ENCODE peak calls at places on chromosomes 3 and 15, in ten cellular contexts. Z is caudate nucleus, S is astrocyte, W is SK-N-SH, O is colonic mucosa, Q is substantia nigra, J is AG04450, M is GM12878, X is small intestine, C is coronary artery. F is an unnamed sample.

GRCh38 chr15:93614446-93615104 is 525.6 kb upstream of the RGMA start:
- DNase-seq in W (no peak), C (no peak), J (no peak), S (no peak), O (no peak), X (no peak), M (no peak), Q (no peak), Z (no peak), F (no peak)

GRCh38 chr3:43094851-43095250 is 11.0 kb downstream of the POMGNT2 start:
- DNase-seq in M (no peak), J (no peak), X (no peak), Z (no peak), S (no peak), O (no peak), Q (no peak), C (no peak), W (no peak), F (no peak)

GRCh38 chr3:10010546-10011465 is 15.4 kb upstream of the FANCD2 start:
- DNase-seq in J (peak; percentile 55), X (peak; percentile 94), O (peak; percentile 99), M (peak; percentile 37), S (peak; percentile 69), Q (peak; percentile 90), C (peak; percentile 97), Z (peak; percentile 88), W (peak; percentile 96), F (peak; percentile 99)

GRCh38 chr3:58628823-58629562 is 37.6 kb downstream of the FAM3D start:
- DNase-seq in X (peak; percentile 87), J (peak; percentile 95), M (no peak), S (peak; percentile 92), W (peak; percentile 33), O (peak; percentile 72), Q (no peak), Z (no peak), C (no peak), F (no peak)

GRCh38 chr3:62374375-62374876 is 1.1 kb upstream of the FEZF2 start:
- DNase-seq in Q (no peak), X (no peak), O (no peak), S (peak; percentile 10), J (no peak), Z (no peak), C (no peak), M (no peak), W (peak; percentile 27), F (no peak)

GRCh38 chr3:187718802-187719201 is 16.4 kb upstream of the RTP2 start:
- DNase-seq in W (no peak), O (no peak), C (no peak), M (no peak), J (no peak), X (no peak), S (no peak), Q (no peak), Z (no peak), F (peak; percentile 42)

GRCh38 chr3:118641608-118642007 is 393.0 kb downstream of the IGSF11 start:
- DNase-seq in Q (no peak), C (no peak), M (no peak), Z (peak; percentile 53), W (peak; percentile 75), S (no peak), O (no peak), J (no peak), X (no peak), F (no peak)

GRCh38 chr3:25594007-25594502 is 70.7 kb downstream of the TOP2B start:
- DNase-seq in S (peak; percentile 68), C (no peak), O (no peak), X (peak; percentile 34), W (peak; percentile 64), Z (no peak), Q (no peak), M (no peak), J (peak; percentile 71), F (no peak)

GRCh38 chr3:37861540-37862051 is at the start of gene CTDSPL:
- DNase-seq in Z (no peak), S (peak; percentile 16), Q (peak; percentile 42), W (peak; percentile 88), O (no peak), X (peak; percentile 71), M (no peak), J (no peak), C (peak; percentile 85), F (peak; percentile 64)

GRCh38 chr3:169901453-169901852 is 9.9 kb upstream of the SAMD7 start:
- DNase-seq in M (no peak), C (no peak), Q (no peak), S (no peak), Z (no peak), X (no peak), W (no peak), O (no peak), J (no peak), F (no peak)

GRCh38 chr3:140188285-140188684 is 253.3 kb downstream of the CLSTN2 start:
- DNase-seq in O (no peak), M (no peak), X (no peak), J (no peak), Q (no peak), Z (no peak), C (no peak), S (no peak), W (no peak), F (no peak)

GRCh38 chr3:110006913-110007312 is 669.6 kb upstream of the DPPA4 start:
- DNase-seq in S (no peak), M (no peak), Q (no peak), O (no peak), J (no peak), X (no peak), C (no peak), W (no peak), Z (no peak), F (no peak)

GRCh38 chr15:89745768-89746167 is 5.3 kb downstream of the MESP1 start:
- DNase-seq in Z (no peak), C (no peak), J (no peak), M (no peak), O (no peak), S (no peak), Q (no peak), W (no peak), X (no peak), F (no peak)

GRCh38 chr3:14343338-14344112 is 58.9 kb upstream of the SLC6A6 start:
- DNase-seq in W (no peak), C (no peak), M (no peak), O (no peak), X (no peak), S (no peak), J (no peak), Z (no peak), Q (no peak), F (no peak)

GRCh38 chr3:44442591-44443309 is 34.7 kb downstream of the ZNF445 start:
- DNase-seq in M (no peak), O (no peak), Q (no peak), X (no peak), C (peak; percentile 56), W (no peak), Z (no peak), S (no peak), J (no peak), F (no peak)

GRCh38 chr3:170413291-170413690 is 5.4 kb upstream of the CLDN11 start:
- DNase-seq in O (no peak), C (no peak), Z (no peak), Q (no peak), W (no peak), S (no peak), X (no peak), J (no peak), M (no peak), F (no peak)

GRCh38 chr3:129166579-129167332 is 5.9 kb upstream of the ISY1 start:
- DNase-seq in J (no peak), Z (no peak), O (no peak), C (no peak), M (no peak), S (no peak), X (no peak), W (no peak), Q (no peak), F (no peak)

GRCh38 chr15:76678766-76679165 is 226.4 kb downstream of the SCAPER start:
- DNase-seq in M (no peak), O (no peak), Z (no peak), Q (no peak), S (peak; percentile 34), W (no peak), X (no peak), J (no peak), C (no peak), F (no peak)

GRCh38 chr15:85116494-85116893 is 134.8 kb downstream of the PDE8A start:
- DNase-seq in S (no peak), M (no peak), Q (no peak), W (no peak), O (no peak), J (no peak), Z (no peak), C (no peak), X (no peak), F (no peak)
- H3K27ac ChIP-seq in S (no peak overlapping the region), M (peak overlapping the region; percentile 41), Q (peak overlapping the region; percentile 70), W (no peak overlapping the region), O (no peak overlapping the region), J (no peak overlapping the region), Z (peak overlapping the region; percentile 60), C (no peak overlapping the region), X (no peak overlapping the region), F (no peak overlapping the region)

DNA sequence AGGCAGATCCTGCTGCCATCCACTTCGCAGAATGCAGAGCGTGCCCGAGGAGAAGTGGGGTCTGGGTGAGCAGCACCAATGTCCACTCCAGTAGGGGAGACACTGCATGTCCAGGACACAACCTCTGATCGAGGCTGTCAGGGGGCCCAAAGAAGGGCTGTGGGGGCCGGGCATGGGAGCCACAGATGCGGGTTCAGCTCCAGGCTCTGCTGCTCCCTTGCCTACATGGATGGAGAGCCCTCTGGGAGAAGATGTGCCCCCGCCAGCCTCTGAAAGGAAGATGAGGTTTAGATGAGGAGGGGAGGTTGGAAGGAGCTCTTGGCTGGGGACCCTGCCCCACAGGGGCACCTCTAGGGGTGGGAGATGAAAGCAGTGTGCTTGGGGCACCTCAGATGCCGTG is 75.4 kb downstream of the KLF13 start:
- DNase-seq in S (no peak), X (no peak), C (no peak), J (no peak), O (no peak), Q (no peak), W (peak; percentile 15), Z (no peak), M (no peak), F (no peak)
- H3K27ac ChIP-seq in S (no peak overlapping the region), X (no peak overlapping the region), C (peak overlapping the region; percentile 94), J (no peak overlapping the region), O (no peak overlapping the region), Q (no peak overlapping the region), W (peak overlapping the region; percentile 85), Z (peak overlapping the region; percentile 8), M (no peak overlapping the region), F (no peak overlapping the region)

DNA sequence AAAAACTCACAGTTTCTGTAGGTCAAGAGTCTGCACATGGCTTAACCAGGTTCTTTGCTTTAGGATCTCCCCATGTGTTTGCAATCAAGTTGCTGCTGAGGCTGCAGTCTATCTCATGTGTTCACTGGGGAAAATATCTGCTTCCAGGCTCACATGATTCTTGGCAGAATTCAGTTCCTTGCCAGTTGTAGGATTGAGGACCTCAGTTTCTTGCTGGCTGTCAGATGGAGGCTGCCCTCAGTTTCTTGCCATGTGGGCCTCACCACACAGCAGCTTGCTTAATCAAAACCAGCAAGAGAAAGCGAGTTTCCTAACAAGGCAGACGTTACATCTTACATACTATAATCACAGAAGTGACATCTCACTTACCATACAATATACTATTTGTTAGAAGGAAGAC is 10.0 kb upstream of the TBC1D5 start:
- DNase-seq in C (no peak), O (no peak), J (no peak), W (no peak), M (no peak), Z (no peak), S (no peak), X (no peak), Q (no peak), F (no peak)
- H3K27ac ChIP-seq in C (no peak overlapping the region), O (no peak overlapping the region), J (no peak overlapping the region), W (no peak overlapping the region), M (no peak overlapping the region), Z (no peak overlapping the region), S (no peak overlapping the region), X (no peak overlapping the region), Q (no peak overlapping the region), F (no peak overlapping the region)

GRCh38 chr3:50574280-50574831 is 5.0 kb downstream of the HEMK1 start:
- DNase-seq in C (no peak), M (no peak), O (no peak), Q (no peak), S (no peak), W (no peak), Z (no peak), J (no peak), X (peak; percentile 28), F (no peak)
- H3K27ac ChIP-seq in C (no peak overlapping the region), M (no peak overlapping the region), O (no peak overlapping the region), Q (no peak overlapping the region), S (no peak overlapping the region), W (no peak overlapping the region), Z (no peak overlapping the region), J (no peak overlapping the region), X (peak overlapping the region; percentile 41), F (peak overlapping the region; percentile 60)